ENCODE peak calls at places on chromosomes 1 and 21, in ten cellular contexts. B is HFF-Myc, I is MCF 10A, A is progenitor cell of endocrine pancreas, C is body of pancreas, W is psoas muscle, G is HCT116, X is GM23338, L is kidney, J is omental fat pad. R is an unnamed sample.

GRCh38 chr1:228830954-228831481 is 95.7 kb downstream of the RHOU start:
- DNase-seq in X (no peak), J (no peak), W (no peak), B (peak; percentile 39), G (peak; percentile 64), A (no peak), I (peak; percentile 91), L (peak; percentile 80), C (peak; percentile 47), R (peak; percentile 63)

GRCh38 chr1:245956225-245956624 is 550.9 kb downstream of the SMYD3 start:
- DNase-seq in A (no peak), W (no peak), C (no peak), B (no peak), L (no peak), I (no peak), X (no peak), G (no peak), J (no peak), R (no peak)

GRCh38 chr1:85576642-85577420 is 3.7 kb upstream of the CCN1 start:
- DNase-seq in W (peak; percentile 93), G (peak; percentile 65), L (peak; percentile 96), B (peak; percentile 58), I (peak; percentile 86), J (peak; percentile 39), A (peak; percentile 79), C (peak; percentile 88), X (peak; percentile 95), R (peak; percentile 93)

GRCh38 chr1:236608930-236609726 is 4.8 kb upstream of the HEATR1 start:
- DNase-seq in J (no peak), A (peak; percentile 53), X (peak; percentile 80), W (peak; percentile 80), I (peak; percentile 90), B (no peak), G (peak; percentile 48), C (peak; percentile 74), L (no peak), R (peak; percentile 75)

GRCh38 chr1:176058686-176059085 is 148.4 kb downstream of the COP1 start:
- DNase-seq in I (no peak), C (no peak), L (no peak), W (no peak), X (no peak), G (no peak), B (no peak), J (no peak), A (no peak), R (no peak)

GRCh38 chr1:235943581-235944114 is 76.9 kb upstream of the LYST start:
- DNase-seq in A (no peak), L (no peak), J (no peak), G (no peak), C (no peak), B (peak; percentile 91), I (peak; percentile 85), W (no peak), X (no peak), R (no peak)

GRCh38 chr1:3072178-3072947 is 3.4 kb downstream of the PRDM16 start:
- DNase-seq in X (peak; percentile 61), W (peak; percentile 39), B (no peak), A (no peak), G (no peak), L (peak; percentile 78), C (peak; percentile 86), J (no peak), I (no peak), R (no peak)

GRCh38 chr1:17909634-17910033 is 154.5 kb downstream of the ACTL8 start:
- DNase-seq in G (no peak), A (no peak), B (no peak), J (no peak), C (no peak), I (peak; percentile 42), X (peak; percentile 80), W (no peak), L (no peak), R (no peak)

GRCh38 chr21:35593000-35593502 is 467.3 kb downstream of the SETD4 start:
- DNase-seq in L (no peak), B (no peak), A (no peak), I (peak; percentile 42), W (no peak), J (no peak), C (no peak), G (no peak), X (peak; percentile 55), R (no peak)

GRCh38 chr1:231958448-231958847 is 331.9 kb downstream of the DISC1 start:
- DNase-seq in I (no peak), J (no peak), X (no peak), G (no peak), A (no peak), L (no peak), B (no peak), C (no peak), W (no peak), R (no peak)

GRCh38 chr1:39720094-39720999 is 18.3 kb upstream of the PPIE start:
- DNase-seq in W (no peak), C (peak; percentile 32), B (peak; percentile 25), X (peak; percentile 72), A (no peak), L (no peak), G (peak; percentile 48), I (peak; percentile 76), J (no peak), R (no peak)

GRCh38 chr1:70499695-70500094 is 88.6 kb downstream of the CTH start:
- DNase-seq in C (no peak), X (no peak), J (no peak), I (peak; percentile 30), W (no peak), L (no peak), G (no peak), B (no peak), A (no peak), R (no peak)

GRCh38 chr1:12600335-12600734 is 17.7 kb downstream of the DHRS3 start:
- DNase-seq in I (no peak), W (peak; percentile 95), J (no peak), L (no peak), C (peak; percentile 79), B (no peak), G (no peak), X (no peak), A (no peak), R (no peak)

GRCh38 chr1:197775282-197776262 is at the start of gene DENND1B:
- DNase-seq in I (peak; percentile 84), A (peak; percentile 82), J (no peak), G (peak; percentile 43), L (peak; percentile 95), B (no peak), C (peak; percentile 83), X (peak; percentile 89), W (peak; percentile 83), R (peak; percentile 93)
- TF ChIP-seq CTCF in I (no peak), A (peak; percentile 41), J (no peak), G (peak; percentile 9), L (no peak), B (no peak), C (peak; percentile 35), X (no peak), W (peak; percentile 16), R (no peak)

GRCh38 chr1:5822266-5822665 is 170.0 kb downstream of the NPHP4 start:
- DNase-seq in C (no peak), J (no peak), X (no peak), W (no peak), B (no peak), A (no peak), I (no peak), G (no peak), L (no peak), R (no peak)
- TF ChIP-seq CTCF in C (no peak), J (no peak), X (no peak), W (no peak), B (no peak), A (no peak), I (no peak), G (no peak), L (no peak), R (no peak)

GRCh38 chr1:29916656-29917369 is 680.5 kb downstream of the PTPRU start:
- DNase-seq in A (no peak), W (no peak), X (no peak), B (no peak), G (no peak), J (no peak), I (no peak), C (no peak), L (no peak), R (no peak)

GRCh38 chr1:29906927-29907326 is 670.6 kb downstream of the PTPRU start:
- DNase-seq in G (no peak), C (no peak), I (no peak), B (no peak), J (no peak), L (no peak), X (no peak), W (no peak), A (no peak), R (no peak)

DNA sequence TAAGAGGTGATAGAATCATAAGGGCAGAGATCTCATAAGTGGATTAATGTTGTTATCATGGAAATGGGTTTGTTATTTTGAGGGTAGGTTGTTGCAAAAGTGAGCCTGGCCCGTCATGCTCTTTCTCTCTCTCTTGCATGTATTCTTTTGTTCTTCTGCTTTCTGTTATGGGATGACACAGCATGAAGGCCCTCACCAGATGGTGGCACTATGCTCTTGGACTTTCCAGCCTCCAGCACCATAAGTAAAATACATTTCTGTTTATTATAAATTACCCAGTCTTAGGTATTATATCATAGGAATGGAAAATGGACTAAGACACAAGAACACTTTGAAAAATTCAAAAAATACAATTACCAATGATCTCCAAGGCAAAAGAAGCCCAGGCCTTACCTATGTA is 676.1 kb downstream of the PTPRU start:
- DNase-seq in X (no peak), C (no peak), B (no peak), A (no peak), G (peak; percentile 3), I (peak; percentile 53), J (no peak), L (no peak), W (no peak), R (peak; percentile 51)
- TF ChIP-seq CTCF in X (peak; percentile 41), C (no peak), B (peak; percentile 37), A (peak; percentile 9), G (peak; percentile 18), I (peak; percentile 36), J (no peak), L (peak; percentile 25), W (no peak), R (peak; percentile 29)

DNA sequence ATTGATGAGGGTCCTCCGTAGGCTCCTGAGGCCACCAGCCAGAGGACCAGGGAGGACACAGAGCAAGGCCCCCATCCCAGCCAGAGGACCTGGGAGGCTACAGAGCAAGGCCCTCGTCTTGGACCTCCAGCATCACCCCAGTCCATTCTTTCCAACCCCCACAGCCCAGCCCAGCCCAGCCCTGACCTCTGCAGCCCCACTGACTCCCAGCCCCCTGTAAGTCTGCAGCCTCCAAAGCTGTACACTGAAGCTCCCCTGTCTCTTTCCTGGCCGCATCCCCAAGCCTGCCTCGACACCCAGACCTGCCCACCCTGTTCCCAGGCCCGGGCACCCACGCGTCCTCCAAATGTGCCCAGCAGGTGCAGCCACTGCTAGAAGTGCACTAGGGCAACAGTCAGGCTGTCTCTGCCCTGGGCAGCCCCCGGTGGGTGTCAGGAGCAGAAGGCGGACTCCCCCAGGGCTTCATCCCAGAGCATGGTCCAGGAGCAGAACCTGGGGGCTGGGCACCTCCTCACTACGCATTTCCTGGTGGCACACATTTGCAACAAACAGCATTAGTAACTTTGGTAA is 2.1 kb downstream of the DVL1 start:
- DNase-seq in I (no peak), X (no peak), G (no peak), A (no peak), J (no peak), L (peak; percentile 64), B (no peak), W (no peak), C (no peak), R (no peak)
- TF ChIP-seq CTCF in I (no peak), X (no peak), G (no peak), A (no peak), J (no peak), L (no peak), B (no peak), W (no peak), C (no peak), R (no peak)

R was measured in Calu3.